ENCODE peak calls at places on chromosomes 12 and 14, in eight cellular contexts. One of them, this sample, is unnamed.

GRCh38 chr12:69355363-69356035 is 4.0 kb upstream of the YEATS4 start:
- DNase-seq in retinal pigment epithelial cell: no peak
- DNase-seq in activated naive CD4-positive, alpha-beta T cell: no peak
- DNase-seq in astrocyte of the spinal cord: no peak
- DNase-seq in left colon: no peak
- DNase-seq in stimulated activated CD4-positive, alpha-beta T cell treated with anti-CD3 and anti-CD28 coated beads, Interleukin-4, amount 100 ng/mL, for 1 hour: no peak
- DNase-seq in endothelial cell: no peak
- DNase-seq in activated CD8-positive, alpha-beta memory T cell treated with anti-CD3 and anti-CD28 coated beads, Interleukin-2, amount 50 U/mL, for 48 hours: no peak
- DNase-seq in this sample: no peak

GRCh38 chr12:124916370-124917134 is 2.1 kb upstream of the UBC start:
- DNase-seq in retinal pigment epithelial cell: peak; percentile 91
- DNase-seq in activated naive CD4-positive, alpha-beta T cell: no peak
- DNase-seq in astrocyte of the spinal cord: peak; percentile 94
- DNase-seq in left colon: peak; percentile 87
- DNase-seq in stimulated activated CD4-positive, alpha-beta T cell treated with anti-CD3 and anti-CD28 coated beads, Interleukin-4, amount 100 ng/mL, for 1 hour: peak; percentile 40
- DNase-seq in endothelial cell: no peak
- DNase-seq in activated CD8-positive, alpha-beta memory T cell treated with anti-CD3 and anti-CD28 coated beads, Interleukin-2, amount 50 U/mL, for 48 hours: peak; percentile 66
- DNase-seq in this sample: no peak

GRCh38 chr14:36553650-36554260 is 28.7 kb downstream of the NKX2-8 start:
- DNase-seq in retinal pigment epithelial cell: peak; percentile 1
- DNase-seq in activated naive CD4-positive, alpha-beta T cell: no peak
- DNase-seq in astrocyte of the spinal cord: peak; percentile 57
- DNase-seq in left colon: no peak
- DNase-seq in stimulated activated CD4-positive, alpha-beta T cell treated with anti-CD3 and anti-CD28 coated beads, Interleukin-4, amount 100 ng/mL, for 1 hour: no peak
- DNase-seq in endothelial cell: no peak
- DNase-seq in activated CD8-positive, alpha-beta memory T cell treated with anti-CD3 and anti-CD28 coated beads, Interleukin-2, amount 50 U/mL, for 48 hours: no peak
- DNase-seq in this sample: peak; percentile 34

GRCh38 chr12:124188561-124189405 is 106.1 kb upstream of the RFLNA start:
- DNase-seq in retinal pigment epithelial cell: no peak
- DNase-seq in activated naive CD4-positive, alpha-beta T cell: no peak
- DNase-seq in astrocyte of the spinal cord: no peak
- DNase-seq in left colon: no peak
- DNase-seq in stimulated activated CD4-positive, alpha-beta T cell treated with anti-CD3 and anti-CD28 coated beads, Interleukin-4, amount 100 ng/mL, for 1 hour: no peak
- DNase-seq in endothelial cell: peak; percentile 22
- DNase-seq in activated CD8-positive, alpha-beta memory T cell treated with anti-CD3 and anti-CD28 coated beads, Interleukin-2, amount 50 U/mL, for 48 hours: no peak
- DNase-seq in this sample: no peak

GRCh38 chr14:100639280-100639679 is 52.1 kb upstream of the BEGAIN start:
- DNase-seq in retinal pigment epithelial cell: no peak
- DNase-seq in activated naive CD4-positive, alpha-beta T cell: no peak
- DNase-seq in astrocyte of the spinal cord: no peak
- DNase-seq in left colon: no peak
- DNase-seq in stimulated activated CD4-positive, alpha-beta T cell treated with anti-CD3 and anti-CD28 coated beads, Interleukin-4, amount 100 ng/mL, for 1 hour: no peak
- DNase-seq in endothelial cell: no peak
- DNase-seq in activated CD8-positive, alpha-beta memory T cell treated with anti-CD3 and anti-CD28 coated beads, Interleukin-2, amount 50 U/mL, for 48 hours: no peak
- DNase-seq in this sample: no peak

GRCh38 chr12:22257100-22257499 is 77.4 kb downstream of the ST8SIA1 start:
- DNase-seq in retinal pigment epithelial cell: no peak
- DNase-seq in activated naive CD4-positive, alpha-beta T cell: no peak
- DNase-seq in astrocyte of the spinal cord: no peak
- DNase-seq in left colon: no peak
- DNase-seq in stimulated activated CD4-positive, alpha-beta T cell treated with anti-CD3 and anti-CD28 coated beads, Interleukin-4, amount 100 ng/mL, for 1 hour: no peak
- DNase-seq in endothelial cell: no peak
- DNase-seq in activated CD8-positive, alpha-beta memory T cell treated with anti-CD3 and anti-CD28 coated beads, Interleukin-2, amount 50 U/mL, for 48 hours: no peak
- DNase-seq in this sample: no peak

GRCh38 chr12:127560041-127560478 is 706.9 kb upstream of the TMEM132C start:
- DNase-seq in retinal pigment epithelial cell: no peak
- DNase-seq in activated naive CD4-positive, alpha-beta T cell: no peak
- DNase-seq in astrocyte of the spinal cord: no peak
- DNase-seq in left colon: no peak
- DNase-seq in stimulated activated CD4-positive, alpha-beta T cell treated with anti-CD3 and anti-CD28 coated beads, Interleukin-4, amount 100 ng/mL, for 1 hour: no peak
- DNase-seq in endothelial cell: no peak
- DNase-seq in activated CD8-positive, alpha-beta memory T cell treated with anti-CD3 and anti-CD28 coated beads, Interleukin-2, amount 50 U/mL, for 48 hours: no peak
- DNase-seq in this sample: no peak

GRCh38 chr14:61326847-61327246 is 5.5 kb downstream of the PRKCH start:
- DNase-seq in retinal pigment epithelial cell: no peak
- DNase-seq in activated naive CD4-positive, alpha-beta T cell: no peak
- DNase-seq in astrocyte of the spinal cord: peak; percentile 10
- DNase-seq in left colon: no peak
- DNase-seq in stimulated activated CD4-positive, alpha-beta T cell treated with anti-CD3 and anti-CD28 coated beads, Interleukin-4, amount 100 ng/mL, for 1 hour: no peak
- DNase-seq in endothelial cell: peak; percentile 36
- DNase-seq in activated CD8-positive, alpha-beta memory T cell treated with anti-CD3 and anti-CD28 coated beads, Interleukin-2, amount 50 U/mL, for 48 hours: no peak
- DNase-seq in this sample: no peak

GRCh38 chr12:120234643-120235368 is 30.7 kb downstream of the PXN start:
- DNase-seq in retinal pigment epithelial cell: peak; percentile 90
- DNase-seq in activated naive CD4-positive, alpha-beta T cell: no peak
- DNase-seq in astrocyte of the spinal cord: peak; percentile 96
- DNase-seq in left colon: peak; percentile 90
- DNase-seq in stimulated activated CD4-positive, alpha-beta T cell treated with anti-CD3 and anti-CD28 coated beads, Interleukin-4, amount 100 ng/mL, for 1 hour: no peak
- DNase-seq in endothelial cell: peak; percentile 58
- DNase-seq in activated CD8-positive, alpha-beta memory T cell treated with anti-CD3 and anti-CD28 coated beads, Interleukin-2, amount 50 U/mL, for 48 hours: no peak
- DNase-seq in this sample: peak; percentile 83

GRCh38 chr14:103086771-103087342 is 2.8 kb downstream of the LBHD2 start:
- DNase-seq in retinal pigment epithelial cell: no peak
- DNase-seq in activated naive CD4-positive, alpha-beta T cell: no peak
- DNase-seq in astrocyte of the spinal cord: no peak
- DNase-seq in left colon: no peak
- DNase-seq in stimulated activated CD4-positive, alpha-beta T cell treated with anti-CD3 and anti-CD28 coated beads, Interleukin-4, amount 100 ng/mL, for 1 hour: no peak
- DNase-seq in endothelial cell: no peak
- DNase-seq in activated CD8-positive, alpha-beta memory T cell treated with anti-CD3 and anti-CD28 coated beads, Interleukin-2, amount 50 U/mL, for 48 hours: no peak
- DNase-seq in this sample: no peak

GRCh38 chr12:26156201-26156871 is 31.5 kb upstream of the BHLHE41 start:
- DNase-seq in retinal pigment epithelial cell: no peak
- DNase-seq in activated naive CD4-positive, alpha-beta T cell: no peak
- DNase-seq in astrocyte of the spinal cord: no peak
- DNase-seq in left colon: no peak
- DNase-seq in stimulated activated CD4-positive, alpha-beta T cell treated with anti-CD3 and anti-CD28 coated beads, Interleukin-4, amount 100 ng/mL, for 1 hour: no peak
- DNase-seq in endothelial cell: no peak
- DNase-seq in activated CD8-positive, alpha-beta memory T cell treated with anti-CD3 and anti-CD28 coated beads, Interleukin-2, amount 50 U/mL, for 48 hours: no peak
- DNase-seq in this sample: no peak

GRCh38 chr14:100559455-100559854 is 27.8 kb downstream of the BEGAIN start:
- DNase-seq in retinal pigment epithelial cell: no peak
- DNase-seq in activated naive CD4-positive, alpha-beta T cell: no peak
- DNase-seq in astrocyte of the spinal cord: no peak
- DNase-seq in left colon: no peak
- DNase-seq in stimulated activated CD4-positive, alpha-beta T cell treated with anti-CD3 and anti-CD28 coated beads, Interleukin-4, amount 100 ng/mL, for 1 hour: no peak
- DNase-seq in endothelial cell: no peak
- DNase-seq in activated CD8-positive, alpha-beta memory T cell treated with anti-CD3 and anti-CD28 coated beads, Interleukin-2, amount 50 U/mL, for 48 hours: no peak
- DNase-seq in this sample: no peak

GRCh38 chr14:69260246-69260978 is 454 bp downstream of the GALNT16 start:
- DNase-seq in retinal pigment epithelial cell: no peak
- DNase-seq in activated naive CD4-positive, alpha-beta T cell: no peak
- DNase-seq in astrocyte of the spinal cord: no peak
- DNase-seq in left colon: no peak
- DNase-seq in stimulated activated CD4-positive, alpha-beta T cell treated with anti-CD3 and anti-CD28 coated beads, Interleukin-4, amount 100 ng/mL, for 1 hour: no peak
- DNase-seq in endothelial cell: peak; percentile 47
- DNase-seq in activated CD8-positive, alpha-beta memory T cell treated with anti-CD3 and anti-CD28 coated beads, Interleukin-2, amount 50 U/mL, for 48 hours: no peak
- DNase-seq in this sample: no peak

GRCh38 chr12:46386877-46387629 is 14.5 kb upstream of the SLC38A2 start:
- DNase-seq in retinal pigment epithelial cell: no peak
- DNase-seq in activated naive CD4-positive, alpha-beta T cell: no peak
- DNase-seq in astrocyte of the spinal cord: peak; percentile 13
- DNase-seq in left colon: peak; percentile 56
- DNase-seq in stimulated activated CD4-positive, alpha-beta T cell treated with anti-CD3 and anti-CD28 coated beads, Interleukin-4, amount 100 ng/mL, for 1 hour: no peak
- DNase-seq in endothelial cell: no peak
- DNase-seq in activated CD8-positive, alpha-beta memory T cell treated with anti-CD3 and anti-CD28 coated beads, Interleukin-2, amount 50 U/mL, for 48 hours: no peak
- DNase-seq in this sample: no peak

GRCh38 chr12:69015831-69016230 is 82.9 kb upstream of the CPM start:
- DNase-seq in retinal pigment epithelial cell: no peak
- DNase-seq in activated naive CD4-positive, alpha-beta T cell: no peak
- DNase-seq in astrocyte of the spinal cord: no peak
- DNase-seq in left colon: no peak
- DNase-seq in stimulated activated CD4-positive, alpha-beta T cell treated with anti-CD3 and anti-CD28 coated beads, Interleukin-4, amount 100 ng/mL, for 1 hour: no peak
- DNase-seq in endothelial cell: no peak
- DNase-seq in activated CD8-positive, alpha-beta memory T cell treated with anti-CD3 and anti-CD28 coated beads, Interleukin-2, amount 50 U/mL, for 48 hours: no peak
- DNase-seq in this sample: no peak

GRCh38 chr12:3315201-3315661 is 175.8 kb upstream of the PRMT8 start:
- DNase-seq in retinal pigment epithelial cell: no peak
- DNase-seq in activated naive CD4-positive, alpha-beta T cell: no peak
- DNase-seq in astrocyte of the spinal cord: peak; percentile 73
- DNase-seq in left colon: no peak
- DNase-seq in stimulated activated CD4-positive, alpha-beta T cell treated with anti-CD3 and anti-CD28 coated beads, Interleukin-4, amount 100 ng/mL, for 1 hour: no peak
- DNase-seq in endothelial cell: no peak
- DNase-seq in activated CD8-positive, alpha-beta memory T cell treated with anti-CD3 and anti-CD28 coated beads, Interleukin-2, amount 50 U/mL, for 48 hours: no peak
- DNase-seq in this sample: no peak

GRCh38 chr12:57479376-57480115 is at the start of gene ARHGAP9:
- DNase-seq in retinal pigment epithelial cell: no peak
- DNase-seq in activated naive CD4-positive, alpha-beta T cell: no peak
- DNase-seq in astrocyte of the spinal cord: no peak
- DNase-seq in left colon: no peak
- DNase-seq in stimulated activated CD4-positive, alpha-beta T cell treated with anti-CD3 and anti-CD28 coated beads, Interleukin-4, amount 100 ng/mL, for 1 hour: peak; percentile 41
- DNase-seq in endothelial cell: no peak
- DNase-seq in activated CD8-positive, alpha-beta memory T cell treated with anti-CD3 and anti-CD28 coated beads, Interleukin-2, amount 50 U/mL, for 48 hours: peak; percentile 71
- DNase-seq in this sample: no peak

GRCh38 chr14:62462996-62463395 is 582.3 kb downstream of the KCNH5 start:
- DNase-seq in retinal pigment epithelial cell: no peak
- DNase-seq in activated naive CD4-positive, alpha-beta T cell: no peak
- DNase-seq in astrocyte of the spinal cord: no peak
- DNase-seq in left colon: no peak
- DNase-seq in stimulated activated CD4-positive, alpha-beta T cell treated with anti-CD3 and anti-CD28 coated beads, Interleukin-4, amount 100 ng/mL, for 1 hour: no peak
- DNase-seq in endothelial cell: no peak
- DNase-seq in activated CD8-positive, alpha-beta memory T cell treated with anti-CD3 and anti-CD28 coated beads, Interleukin-2, amount 50 U/mL, for 48 hours: no peak
- DNase-seq in this sample: no peak

GRCh38 chr12:82650627-82651337 is 35.9 kb upstream of the TMTC2 start:
- DNase-seq in retinal pigment epithelial cell: peak; percentile 71
- DNase-seq in activated naive CD4-positive, alpha-beta T cell: no peak
- DNase-seq in astrocyte of the spinal cord: peak; percentile 41
- DNase-seq in left colon: peak; percentile 85
- DNase-seq in stimulated activated CD4-positive, alpha-beta T cell treated with anti-CD3 and anti-CD28 coated beads, Interleukin-4, amount 100 ng/mL, for 1 hour: no peak
- DNase-seq in endothelial cell: no peak
- DNase-seq in activated CD8-positive, alpha-beta memory T cell treated with anti-CD3 and anti-CD28 coated beads, Interleukin-2, amount 50 U/mL, for 48 hours: no peak
- DNase-seq in this sample: no peak

GRCh38 chr14:68246074-68246980 is 426.7 kb downstream of the RAD51B start:
- DNase-seq in retinal pigment epithelial cell: no peak
- DNase-seq in activated naive CD4-positive, alpha-beta T cell: no peak
- DNase-seq in astrocyte of the spinal cord: peak; percentile 32
- DNase-seq in left colon: no peak
- DNase-seq in stimulated activated CD4-positive, alpha-beta T cell treated with anti-CD3 and anti-CD28 coated beads, Interleukin-4, amount 100 ng/mL, for 1 hour: no peak
- DNase-seq in endothelial cell: no peak
- DNase-seq in activated CD8-positive, alpha-beta memory T cell treated with anti-CD3 and anti-CD28 coated beads, Interleukin-2, amount 50 U/mL, for 48 hours: no peak
- DNase-seq in this sample: no peak

GRCh38 chr12:88579572-88579940 is 715 bp downstream of the KITLG start:
- DNase-seq in retinal pigment epithelial cell: no peak
- DNase-seq in activated naive CD4-positive, alpha-beta T cell: no peak
- DNase-seq in astrocyte of the spinal cord: peak; percentile 47
- DNase-seq in left colon: no peak
- DNase-seq in stimulated activated CD4-positive, alpha-beta T cell treated with anti-CD3 and anti-CD28 coated beads, Interleukin-4, amount 100 ng/mL, for 1 hour: no peak
- DNase-seq in endothelial cell: peak; percentile 49
- DNase-seq in activated CD8-positive, alpha-beta memory T cell treated with anti-CD3 and anti-CD28 coated beads, Interleukin-2, amount 50 U/mL, for 48 hours: no peak
- DNase-seq in this sample: peak; percentile 32

GRCh38 chr12:107322063-107322462 is 228.7 kb upstream of the CRY1 start:
- DNase-seq in retinal pigment epithelial cell: no peak
- DNase-seq in activated naive CD4-positive, alpha-beta T cell: no peak
- DNase-seq in astrocyte of the spinal cord: no peak
- DNase-seq in left colon: no peak
- DNase-seq in stimulated activated CD4-positive, alpha-beta T cell treated with anti-CD3 and anti-CD28 coated beads, Interleukin-4, amount 100 ng/mL, for 1 hour: no peak
- DNase-seq in endothelial cell: no peak
- DNase-seq in activated CD8-positive, alpha-beta memory T cell treated with anti-CD3 and anti-CD28 coated beads, Interleukin-2, amount 50 U/mL, for 48 hours: peak; percentile 71
- DNase-seq in this sample: no peak

GRCh38 chr12:53274445-53274844 is 6.3 kb downstream of the ESPL1 start:
- DNase-seq in retinal pigment epithelial cell: no peak
- DNase-seq in activated naive CD4-positive, alpha-beta T cell: no peak
- DNase-seq in astrocyte of the spinal cord: no peak
- DNase-seq in left colon: no peak
- DNase-seq in stimulated activated CD4-positive, alpha-beta T cell treated with anti-CD3 and anti-CD28 coated beads, Interleukin-4, amount 100 ng/mL, for 1 hour: no peak
- DNase-seq in endothelial cell: no peak
- DNase-seq in activated CD8-positive, alpha-beta memory T cell treated with anti-CD3 and anti-CD28 coated beads, Interleukin-2, amount 50 U/mL, for 48 hours: no peak
- DNase-seq in this sample: no peak

GRCh38 chr12:27509032-27509431 is 15.0 kb upstream of the PPFIBP1 start:
- DNase-seq in retinal pigment epithelial cell: no peak
- DNase-seq in activated naive CD4-positive, alpha-beta T cell: no peak
- DNase-seq in astrocyte of the spinal cord: no peak
- DNase-seq in left colon: no peak
- DNase-seq in stimulated activated CD4-positive, alpha-beta T cell treated with anti-CD3 and anti-CD28 coated beads, Interleukin-4, amount 100 ng/mL, for 1 hour: no peak
- DNase-seq in endothelial cell: no peak
- DNase-seq in activated CD8-positive, alpha-beta memory T cell treated with anti-CD3 and anti-CD28 coated beads, Interleukin-2, amount 50 U/mL, for 48 hours: no peak
- DNase-seq in this sample: no peak

GRCh38 chr14:28375295-28375694 is 391.3 kb upstream of the FOXG1 start:
- DNase-seq in retinal pigment epithelial cell: no peak
- DNase-seq in activated naive CD4-positive, alpha-beta T cell: no peak
- DNase-seq in astrocyte of the spinal cord: peak; percentile 54
- DNase-seq in left colon: no peak
- DNase-seq in stimulated activated CD4-positive, alpha-beta T cell treated with anti-CD3 and anti-CD28 coated beads, Interleukin-4, amount 100 ng/mL, for 1 hour: no peak
- DNase-seq in endothelial cell: peak; percentile 36
- DNase-seq in activated CD8-positive, alpha-beta memory T cell treated with anti-CD3 and anti-CD28 coated beads, Interleukin-2, amount 50 U/mL, for 48 hours: no peak
- DNase-seq in this sample: peak; percentile 36

GRCh38 chr12:76519538-76519937 is 40.0 kb downstream of the OSBPL8 start:
- DNase-seq in retinal pigment epithelial cell: no peak
- DNase-seq in activated naive CD4-positive, alpha-beta T cell: no peak
- DNase-seq in astrocyte of the spinal cord: peak; percentile 63
- DNase-seq in left colon: no peak
- DNase-seq in stimulated activated CD4-positive, alpha-beta T cell treated with anti-CD3 and anti-CD28 coated beads, Interleukin-4, amount 100 ng/mL, for 1 hour: no peak
- DNase-seq in endothelial cell: no peak
- DNase-seq in activated CD8-positive, alpha-beta memory T cell treated with anti-CD3 and anti-CD28 coated beads, Interleukin-2, amount 50 U/mL, for 48 hours: no peak
- DNase-seq in this sample: no peak

GRCh38 chr12:58533652-58534051 is 386.7 kb downstream of the LRIG3 start:
- DNase-seq in retinal pigment epithelial cell: no peak
- DNase-seq in activated naive CD4-positive, alpha-beta T cell: no peak
- DNase-seq in astrocyte of the spinal cord: no peak
- DNase-seq in left colon: no peak
- DNase-seq in stimulated activated CD4-positive, alpha-beta T cell treated with anti-CD3 and anti-CD28 coated beads, Interleukin-4, amount 100 ng/mL, for 1 hour: no peak
- DNase-seq in endothelial cell: no peak
- DNase-seq in activated CD8-positive, alpha-beta memory T cell treated with anti-CD3 and anti-CD28 coated beads, Interleukin-2, amount 50 U/mL, for 48 hours: no peak
- DNase-seq in this sample: no peak

GRCh38 chr12:93060071-93060665 is 131.1 kb upstream of the EEA1 start:
- DNase-seq in retinal pigment epithelial cell: no peak
- DNase-seq in activated naive CD4-positive, alpha-beta T cell: no peak
- DNase-seq in astrocyte of the spinal cord: no peak
- DNase-seq in left colon: no peak
- DNase-seq in stimulated activated CD4-positive, alpha-beta T cell treated with anti-CD3 and anti-CD28 coated beads, Interleukin-4, amount 100 ng/mL, for 1 hour: no peak
- DNase-seq in endothelial cell: no peak
- DNase-seq in activated CD8-positive, alpha-beta memory T cell treated with anti-CD3 and anti-CD28 coated beads, Interleukin-2, amount 50 U/mL, for 48 hours: no peak
- DNase-seq in this sample: no peak

This sample was measured in SK-N-DZ.